ENCODE peak calls at places on chromosomes 3 and 15, in nine cellular contexts. U is PC-9, O is OCI-LY7, E is cardiac muscle cell, K is heart right ventricle, I is GM23338, G is NT2/D1, Y is RWPE2, D is Karpas-422. R is an unnamed sample.

GRCh38 chr3:100465871-100466777 is 26.3 kb upstream of the TMEM45A start:
- DNase-seq in U (no peak), O (no peak), E (no peak), K (no peak), I (no peak), G (no peak), Y (no peak), D (no peak), R (no peak)

GRCh38 chr3:36988336-36988735 is 4.6 kb downstream of the EPM2AIP1 start:
- DNase-seq in U (no peak), O (peak; percentile 32), E (no peak), K (no peak), I (no peak), G (no peak), Y (no peak), D (no peak), R (no peak)

GRCh38 chr15:59685737-59686297 is 3.3 kb downstream of the BNIP2 start:
- DNase-seq in U (no peak), O (no peak), E (no peak), K (no peak), I (no peak), G (no peak), Y (no peak), D (no peak), R (no peak)

GRCh38 chr3:129230311-129231019 is 18.9 kb upstream of the COPG1 start:
- DNase-seq in U (peak; percentile 60), O (no peak), E (no peak), K (no peak), I (no peak), G (no peak), Y (peak; percentile 73), D (no peak), R (no peak)

GRCh38 chr3:69976021-69976420 is 23.5 kb upstream of the SAMMSON start:
- DNase-seq in U (no peak), O (no peak), E (peak; percentile 21), K (no peak), I (no peak), G (no peak), Y (no peak), D (no peak), R (no peak)

GRCh38 chr15:96053039-96054021 is 277.2 kb upstream of the NR2F2 start:
- DNase-seq in U (peak; percentile 79), O (no peak), E (peak; percentile 93), K (peak; percentile 42), I (peak; percentile 69), G (no peak), Y (peak; percentile 68), D (no peak), R (peak; percentile 24)

GRCh38 chr3:68176600-68176999 is 522.2 kb upstream of the SUCLG2 start:
- DNase-seq in U (no peak), O (no peak), E (no peak), K (no peak), I (no peak), G (no peak), Y (no peak), D (no peak), R (no peak)

GRCh38 chr3:14847613-14848541 is 29.1 kb downstream of the FGD5 start:
- DNase-seq in U (peak; percentile 18), O (peak; percentile 40), E (no peak), K (peak; percentile 84), I (peak; percentile 86), G (peak; percentile 91), Y (no peak), D (no peak), R (peak; percentile 64)

GRCh38 chr3:147383617-147384016 is 22.7 kb downstream of the ZIC4 start:
- DNase-seq in U (no peak), O (no peak), E (peak; percentile 54), K (no peak), I (peak; percentile 86), G (no peak), Y (no peak), D (peak; percentile 45), R (no peak)

GRCh38 chr3:98890181-98890882 is 11.2 kb downstream of the DCBLD2 start:
- DNase-seq in U (no peak), O (no peak), E (no peak), K (no peak), I (no peak), G (no peak), Y (no peak), D (no peak), R (no peak)
- H3K4me1 ChIP-seq in U (peaks cover 44% of the 10 kb centered on the region), O (no peaks in the 10 kb centered on the region), E (peaks cover 74% of the 10 kb centered on the region), K (peaks cover 34% of the 10 kb centered on the region), I (peaks cover 83% of the 10 kb centered on the region), G (no peaks in the 10 kb centered on the region), Y (peaks cover 85% of the 10 kb centered on the region), D (no peaks in the 10 kb centered on the region), R (peaks cover 24% of the 10 kb centered on the region)

DNA sequence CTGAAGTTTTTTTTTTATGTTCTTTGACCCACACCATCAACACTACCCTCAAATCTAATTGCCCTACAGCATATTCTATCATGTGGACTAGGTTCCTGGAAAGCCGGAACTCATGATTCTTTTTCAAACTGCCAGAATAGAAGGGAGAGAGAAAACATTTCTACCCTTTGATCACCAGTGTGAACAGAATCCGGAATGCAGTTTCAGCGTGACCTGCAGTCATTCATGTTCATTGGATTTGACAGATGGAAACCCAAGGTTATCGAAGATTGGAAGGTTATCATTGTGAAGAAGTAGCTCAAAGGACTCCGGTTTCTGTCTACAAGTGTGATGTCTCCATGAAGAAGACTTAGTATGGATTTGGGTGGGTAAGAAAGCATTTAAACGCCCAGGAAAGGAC is 39.4 kb upstream of the RASA2 start:
- DNase-seq in U (no peak), O (no peak), E (no peak), K (no peak), I (no peak), G (no peak), Y (no peak), D (no peak), R (no peak)
- H3K36me3 ChIP-seq in U (no peaks in the 10 kb centered on the region), O (no peaks in the 10 kb centered on the region), E (peaks cover 6% of the 10 kb centered on the region), K (peaks cover 65% of the 10 kb centered on the region), I (no peaks in the 10 kb centered on the region), G (peaks cover 42% of the 10 kb centered on the region), Y (peaks cover 54% of the 10 kb centered on the region), D (peaks cover 6% of the 10 kb centered on the region), R (peaks cover 58% of the 10 kb centered on the region)

GRCh38 chr3:127000128-127000527 is 17.2 kb downstream of the PLXNA1 start:
- DNase-seq in U (no peak), O (no peak), E (no peak), K (no peak), I (no peak), G (no peak), Y (no peak), D (no peak), R (no peak)
- H3K4me1 ChIP-seq in U (peaks cover 14% of the 10 kb centered on the region), O (peaks cover 11% of the 10 kb centered on the region), E (peaks cover 9% of the 10 kb centered on the region), K (peaks cover 35% of the 10 kb centered on the region), I (peaks cover 10% of the 10 kb centered on the region), G (peaks cover 43% of the 10 kb centered on the region), Y (peaks cover 19% of the 10 kb centered on the region), D (peaks cover 34% of the 10 kb centered on the region), R (peaks cover 19% of the 10 kb centered on the region)

GRCh38 chr3:58988041-58988440 is 61.8 kb downstream of the CFAP20DC start:
- DNase-seq in U (no peak), O (no peak), E (no peak), K (no peak), I (no peak), G (no peak), Y (no peak), D (no peak), R (no peak)

GRCh38 chr3:58986654-58987053 is 63.2 kb downstream of the CFAP20DC start:
- DNase-seq in U (no peak), O (no peak), E (no peak), K (no peak), I (no peak), G (no peak), Y (no peak), D (no peak), R (no peak)

GRCh38 chr3:58993547-58993946 is 56.3 kb downstream of the CFAP20DC start:
- DNase-seq in U (no peak), O (no peak), E (no peak), K (no peak), I (no peak), G (no peak), Y (no peak), D (peak; percentile 27), R (no peak)

GRCh38 chr3:58991623-58992022 is 58.2 kb downstream of the CFAP20DC start:
- DNase-seq in U (no peak), O (no peak), E (no peak), K (no peak), I (peak; percentile 11), G (no peak), Y (no peak), D (no peak), R (no peak)

GRCh38 chr3:58989173-58989572 is 60.7 kb downstream of the CFAP20DC start:
- DNase-seq in U (no peak), O (no peak), E (no peak), K (no peak), I (no peak), G (no peak), Y (no peak), D (no peak), R (no peak)
- H3K36me3 ChIP-seq in U (no peaks in the 10 kb centered on the region), O (no peaks in the 10 kb centered on the region), E (no peaks in the 10 kb centered on the region), K (no peaks in the 10 kb centered on the region), I (no peaks in the 10 kb centered on the region), G (no peaks in the 10 kb centered on the region), Y (no peaks in the 10 kb centered on the region), D (no peaks in the 10 kb centered on the region), R (no peaks in the 10 kb centered on the region)

DNA sequence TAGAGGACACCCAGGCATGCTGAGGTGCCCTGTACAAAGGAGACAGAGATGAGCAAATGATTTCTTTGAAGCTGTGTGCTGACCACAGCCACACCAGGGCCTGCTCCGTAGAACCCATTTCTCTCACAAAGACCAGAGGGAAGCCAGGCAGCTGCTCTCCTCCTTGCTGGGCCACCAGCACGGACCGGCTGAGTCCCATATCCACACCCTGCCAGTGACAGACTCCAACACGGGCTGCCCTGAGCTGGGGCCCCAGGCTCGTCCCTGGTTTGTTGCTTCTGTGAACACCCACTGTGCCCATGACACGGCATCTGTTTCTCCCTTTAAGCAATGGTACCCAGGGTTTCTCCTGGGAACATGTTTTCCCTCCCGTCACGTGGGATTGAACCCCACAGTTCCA is 284.5 kb downstream of the ADAMTS17 start:
- DNase-seq in U (no peak), O (no peak), E (no peak), K (no peak), I (no peak), G (no peak), Y (peak; percentile 58), D (no peak), R (no peak)
- H3K4me1 ChIP-seq in U (no peaks in the 10 kb centered on the region), O (no peaks in the 10 kb centered on the region), E (no peaks in the 10 kb centered on the region), K (peaks cover 4% of the 10 kb centered on the region), I (no peaks in the 10 kb centered on the region), G (peaks cover 5% of the 10 kb centered on the region), Y (peaks cover 19% of the 10 kb centered on the region), D (no peaks in the 10 kb centered on the region), R (peaks cover 22% of the 10 kb centered on the region)

GRCh38 chr15:78635346-78635745 is 5.7 kb downstream of the CHRNB4 start:
- DNase-seq in U (no peak), O (no peak), E (no peak), K (no peak), I (no peak), G (no peak), Y (peak; percentile 66), D (no peak), R (no peak)
- H3K36me3 ChIP-seq in U (no peaks in the 10 kb centered on the region), O (no peaks in the 10 kb centered on the region), E (no peaks in the 10 kb centered on the region), K (no peaks in the 10 kb centered on the region), I (no peaks in the 10 kb centered on the region), G (no peaks in the 10 kb centered on the region), Y (no peaks in the 10 kb centered on the region), D (no peaks in the 10 kb centered on the region), R (no peaks in the 10 kb centered on the region)

R was measured in psoas muscle.